ENCODE peak calls at places on chromosome 21, in six cellular contexts. G is A549, A is GM12878, M is HepG2, B is K562, P is endothelial cell of umbilical vein. Y is an unnamed sample.

GRCh38 chr21:34630536-34631143 is 15.7 kb upstream of the RCAN1 start:
- DNase-seq in G (peak), A (peak), M (peak), B (peak), P (peak), Y (peak)

GRCh38 chr21:35563885-35564451 is 496.4 kb downstream of the SETD4 start:
- DNase-seq in G (no peak), A (no peak), M (no peak), B (no peak), P (no peak), Y (peak)

GRCh38 chr21:43835861-43836260 is 29.2 kb upstream of the AGPAT3 start:
- DNase-seq in G (no peak), A (no peak), M (no peak), B (no peak), P (no peak), Y (no peak)

GRCh38 chr21:42159560-42160110 is 59.3 kb upstream of the ABCG1 start:
- DNase-seq in G (no peak), A (no peak), M (no peak), B (no peak), P (no peak), Y (no peak)

GRCh38 chr21:42278750-42279149 is 36.5 kb downstream of the TFF3 start:
- DNase-seq in G (no peak), A (no peak), M (no peak), B (no peak), P (no peak), Y (no peak)

GRCh38 chr21:44405948-44406872 is 49.1 kb upstream of the LRRC3 start:
- DNase-seq in G (no peak), A (no peak), M (no peak), B (no peak), P (no peak), Y (no peak)

GRCh38 chr21:15062566-15062965 is 2.2 kb downstream of the NRIP1 start:
- DNase-seq in G (peak), A (no peak), M (no peak), B (peak), P (peak), Y (no peak)

GRCh38 chr21:41932191-41932575 is 21.6 kb downstream of the C2CD2 start:
- DNase-seq in G (peak), A (no peak), M (no peak), B (peak), P (peak), Y (no peak)

GRCh38 chr21:42754270-42754933 is 101.0 kb downstream of the PDE9A start:
- DNase-seq in G (no peak), A (no peak), M (no peak), B (no peak), P (no peak), Y (no peak)

GRCh38 chr21:34986561-34987533 is 62.3 kb downstream of the RUNX1 start:
- DNase-seq in G (no peak), A (peak), M (peak), B (no peak), P (no peak), Y (peak)

GRCh38 chr21:33642896-33643657 is 776 bp downstream of the ITSN1 start:
- DNase-seq in G (peak), A (no peak), M (no peak), B (peak), P (peak), Y (peak)

GRCh38 chr21:21007606-21008005 is 9.4 kb downstream of the NCAM2 start:
- DNase-seq in G (no peak), A (no peak), M (no peak), B (no peak), P (no peak), Y (no peak)

GRCh38 chr21:38503588-38503987 is 5.3 kb upstream of the ERG start:
- DNase-seq in G (no peak), A (no peak), M (no peak), B (no peak), P (peak), Y (no peak)
- H3K4me3 ChIP-seq in G (no peak), A (no peak), M (no peak), B (no peak), P (peak), Y (no peak)

GRCh38 chr21:45719177-45719802 is 75.8 kb downstream of the PCBP3 start:
- DNase-seq in G (no peak), A (peak), M (no peak), B (no peak), P (no peak), Y (no peak)
- TF ChIP-seq MYC in G (no peak), A (no peak), M (no peak), B (no peak), P (no peak), Y (no peak)

GRCh38 chr21:37915941-37916794 is at the start of gene KCNJ6:
- DNase-seq in G (peak), A (no peak), M (no peak), B (peak), P (peak), Y (peak)
- TF ChIP-seq MAX in G (no peak), A (no peak), M (no peak), B (no peak), P (no peak), Y (no peak)

GRCh38 chr21:16305686-16306085 is 575.9 kb downstream of the USP25 start:
- DNase-seq in G (no peak), A (no peak), M (no peak), B (no peak), P (peak), Y (no peak)
- H3K4me3 ChIP-seq in G (no peak), A (no peak), M (no peak), B (no peak), P (peak), Y (no peak)

Y was measured in NB4.